ENCODE peak calls at places on chromosomes 13 and 19, in ten cellular contexts. Q is heart left ventricle; I is CD4-positive, CD25-positive, alpha-beta regulatory T cell; Z is spleen; N is tibial artery; X is fibroblast of lung; O is IMR-90; C is mesendoderm; A is CD8-positive, alpha-beta memory T cell; D is mucosa of descending colon. E is an unnamed sample.

GRCh38 chr19:23999821-24000610 is 85.3 kb downstream of the ZNF726 start:
- DNase-seq in Q (no peak), I (no peak), Z (no peak), N (no peak), X (no peak), O (no peak), C (no peak), A (no peak), D (no peak), E (no peak)

GRCh38 chr13:111429064-111429558 is 108.7 kb downstream of the TEX29 start:
- DNase-seq in Q (no peak), I (no peak), Z (no peak), N (no peak), X (peak; percentile 1), O (peak; percentile 18), C (peak; percentile 71), A (no peak), D (no peak), E (peak; percentile 63)

GRCh38 chr13:109869312-109870237 is 83.2 kb upstream of the IRS2 start:
- DNase-seq in Q (peak; percentile 73), I (no peak), Z (peak; percentile 76), N (peak; percentile 88), X (peak; percentile 70), O (peak; percentile 44), C (peak; percentile 47), A (no peak), D (peak; percentile 75), E (no peak)

GRCh38 chr19:30056580-30056979 is 114.5 kb downstream of the URI1 start:
- DNase-seq in Q (no peak), I (no peak), Z (no peak), N (no peak), X (no peak), O (no peak), C (no peak), A (no peak), D (no peak), E (no peak)

GRCh38 chr13:39783051-39783450 is 127.6 kb downstream of the COG6 start:
- DNase-seq in Q (no peak), I (no peak), Z (no peak), N (no peak), X (no peak), O (no peak), C (no peak), A (no peak), D (no peak), E (no peak)

GRCh38 chr19:9823816-9824215 is 3.9 kb upstream of the UBL5 start:
- DNase-seq in Q (no peak), I (no peak), Z (no peak), N (no peak), X (no peak), O (no peak), C (no peak), A (no peak), D (no peak), E (no peak)

GRCh38 chr13:44300895-44301638 is 72.6 kb upstream of the SERP2 start:
- DNase-seq in Q (peak; percentile 63), I (no peak), Z (no peak), N (peak; percentile 77), X (peak; percentile 94), O (peak; percentile 87), C (no peak), A (no peak), D (no peak), E (no peak)

GRCh38 chr13:72804301-72804700 is 22.4 kb downstream of the PIBF1 start:
- DNase-seq in Q (no peak), I (no peak), Z (no peak), N (no peak), X (no peak), O (no peak), C (peak; percentile 85), A (no peak), D (no peak), E (no peak)

GRCh38 chr13:76854894-76855293 is 31.3 kb downstream of the KCTD12 start:
- DNase-seq in Q (no peak), I (no peak), Z (no peak), N (no peak), X (peak; percentile 36), O (peak; percentile 16), C (no peak), A (no peak), D (no peak), E (no peak)

GRCh38 chr13:46386996-46387851 is at the start of gene RUBCNL:
- DNase-seq in Q (peak; percentile 39), I (no peak), Z (peak; percentile 92), N (no peak), X (peak; percentile 30), O (no peak), C (peak; percentile 82), A (no peak), D (peak; percentile 87), E (no peak)
- H3K4me3 ChIP-seq in Q (peak within 1 kb of the TSS; percentile 49), I (no peak within 1 kb of the TSS), Z (peak within 1 kb of the TSS; percentile 33), N (peak within 1 kb of the TSS; percentile 41), X (peak within 1 kb of the TSS; percentile 51), O (no peak within 1 kb of the TSS), C (peak within 1 kb of the TSS; percentile 70), A (peak within 1 kb of the TSS; percentile 40), D (peak within 1 kb of the TSS; percentile 23), E (peak within 1 kb of the TSS; percentile 57)

DNA sequence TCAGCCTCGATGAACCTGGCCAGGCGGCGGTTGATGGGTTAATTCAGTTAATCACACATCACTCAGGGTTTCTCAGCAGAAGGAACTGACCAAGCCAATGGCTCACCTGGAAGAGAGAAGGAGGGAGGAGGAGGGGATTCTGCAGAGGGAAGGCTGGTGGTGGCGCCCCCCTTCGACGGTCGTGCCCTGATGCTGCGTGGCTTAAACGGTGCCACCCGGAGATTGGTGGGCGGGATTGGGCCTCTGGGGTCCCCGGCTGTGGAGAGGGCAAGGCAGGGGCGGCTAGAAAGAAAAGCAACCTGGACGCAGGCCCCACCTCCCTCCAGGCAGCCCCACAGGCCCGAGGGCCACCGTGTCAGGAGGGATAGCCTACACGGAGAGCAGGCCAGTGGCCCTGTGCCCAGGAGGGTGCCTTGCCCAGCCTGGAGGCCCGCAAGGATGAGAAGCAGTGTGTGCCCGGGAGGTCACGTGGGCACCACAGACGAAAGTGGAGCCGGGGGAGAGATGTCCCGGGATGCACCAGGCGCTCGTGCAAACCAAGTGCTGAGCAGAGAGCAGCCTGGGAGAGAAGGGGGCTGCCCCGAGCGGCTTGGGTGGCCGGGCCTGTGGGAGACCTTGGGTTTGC is 16.0 kb downstream of the CSNK1G2 start:
- DNase-seq in Q (no peak), I (no peak), Z (no peak), N (no peak), X (no peak), O (no peak), C (peak; percentile 37), A (no peak), D (no peak), E (no peak)
- H3K4me1 ChIP-seq in Q (no peaks in the 10 kb centered on the region), I (no peaks in the 10 kb centered on the region), Z (peaks cover 73% of the 10 kb centered on the region), N (no peaks in the 10 kb centered on the region), X (no peaks in the 10 kb centered on the region), O (no peaks in the 10 kb centered on the region), C (no peaks in the 10 kb centered on the region), A (no peaks in the 10 kb centered on the region), D (no peaks in the 10 kb centered on the region), E (no peaks in the 10 kb centered on the region)

GRCh38 chr19:28882818-28883217 is 330.1 kb downstream of the UQCRFS1 start:
- DNase-seq in Q (no peak), I (no peak), Z (no peak), N (no peak), X (no peak), O (no peak), C (no peak), A (no peak), D (no peak), E (no peak)

GRCh38 chr19:28883241-28883693 is 329.7 kb downstream of the UQCRFS1 start:
- DNase-seq in Q (peak; percentile 58), I (no peak), Z (no peak), N (no peak), X (peak; percentile 2), O (peak; percentile 41), C (peak; percentile 11), A (no peak), D (no peak), E (peak; percentile 37)

GRCh38 chr19:28881616-28882015 is 331.3 kb downstream of the UQCRFS1 start:
- DNase-seq in Q (no peak), I (no peak), Z (no peak), N (no peak), X (no peak), O (no peak), C (no peak), A (no peak), D (no peak), E (no peak)

GRCh38 chr19:28878862-28879566 is 333.9 kb downstream of the UQCRFS1 start:
- DNase-seq in Q (peak; percentile 42), I (peak; percentile 7), Z (no peak), N (no peak), X (peak; percentile 38), O (peak; percentile 71), C (peak; percentile 76), A (peak; percentile 2), D (no peak), E (peak; percentile 59)

GRCh38 chr19:28880735-28881401 is 332.1 kb downstream of the UQCRFS1 start:
- DNase-seq in Q (no peak), I (no peak), Z (no peak), N (no peak), X (no peak), O (no peak), C (no peak), A (no peak), D (no peak), E (no peak)
- H3K4me3 ChIP-seq in Q (no peak overlapping the region), I (no peak overlapping the region), Z (no peak overlapping the region), N (no peak overlapping the region), X (no peak overlapping the region), O (no peak overlapping the region), C (no peak overlapping the region), A (no peak overlapping the region), D (no peak overlapping the region), E (no peak overlapping the region)

GRCh38 chr19:14553042-14553938 is 18.6 kb downstream of the NDUFB7 start:
- DNase-seq in Q (no peak), I (no peak), Z (no peak), N (no peak), X (no peak), O (no peak), C (no peak), A (no peak), D (no peak), E (no peak)

GRCh38 chr19:14556662-14557188 is 15.1 kb downstream of the NDUFB7 start:
- DNase-seq in Q (peak; percentile 75), I (peak; percentile 53), Z (peak; percentile 95), N (peak; percentile 81), X (peak; percentile 73), O (peak; percentile 77), C (peak; percentile 88), A (peak; percentile 61), D (peak; percentile 83), E (peak; percentile 28)

GRCh38 chr19:14555918-14556661 is 15.8 kb downstream of the NDUFB7 start:
- DNase-seq in Q (no peak), I (no peak), Z (no peak), N (no peak), X (peak; percentile 79), O (peak; percentile 34), C (no peak), A (no peak), D (no peak), E (no peak)

GRCh38 chr19:14553939-14554243 is 18.0 kb downstream of the NDUFB7 start:
- DNase-seq in Q (no peak), I (no peak), Z (no peak), N (no peak), X (no peak), O (no peak), C (no peak), A (no peak), D (no peak), E (no peak)

DNA sequence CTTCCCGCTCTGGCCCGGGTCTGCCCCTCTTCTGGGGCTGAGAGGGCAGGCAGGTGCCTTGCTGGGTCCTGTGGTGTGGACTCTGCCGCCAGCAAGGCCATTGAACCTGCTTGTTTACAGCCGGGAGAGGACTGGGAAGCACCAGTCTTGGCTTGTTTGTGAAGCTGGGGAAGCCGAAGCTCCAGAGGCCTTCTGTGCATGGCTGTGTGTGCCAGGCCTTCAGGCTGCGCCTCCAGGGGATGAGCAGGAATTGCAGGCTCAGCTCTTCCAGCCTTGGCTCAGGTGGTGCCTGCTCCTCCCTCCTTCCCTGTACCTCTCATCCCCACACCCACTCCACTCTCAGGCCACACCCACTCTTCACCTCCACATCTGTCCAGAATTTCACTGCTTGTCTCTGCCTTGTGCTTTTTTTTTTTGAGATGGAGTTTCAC is 17.5 kb downstream of the NDUFB7 start:
- DNase-seq in Q (no peak), I (no peak), Z (no peak), N (no peak), X (no peak), O (no peak), C (peak; percentile 51), A (no peak), D (peak; percentile 62), E (no peak)
- H3K4me1 ChIP-seq in Q (peaks cover 24% of the 10 kb centered on the region), I (peaks cover 59% of the 10 kb centered on the region), Z (peaks cover 59% of the 10 kb centered on the region), N (peaks cover 9% of the 10 kb centered on the region), X (no peaks in the 10 kb centered on the region), O (peaks cover 6% of the 10 kb centered on the region), C (peaks cover 2% of the 10 kb centered on the region), A (peaks cover 49% of the 10 kb centered on the region), D (peaks cover 30% of the 10 kb centered on the region), E (peaks cover 42% of the 10 kb centered on the region)